ENCODE peak calls at places on chromosome 20, in eight cellular contexts. J is colonic mucosa, Q is DND-41, E is left ventricle myocardium inferior, F is stomach, Z is heart right ventricle, M is fibroblast of lung, B is BE2C. C is an unnamed sample.

GRCh38 chr20:54706581-54706980 is 231.2 kb downstream of the DOK5 start:
- DNase-seq in J (no peak), Q (no peak), E (no peak), F (no peak), Z (no peak), M (no peak), B (no peak), C (no peak)

GRCh38 chr20:25496968-25497401 is 88.3 kb downstream of the NINL start:
- DNase-seq in J (no peak), Q (no peak), E (no peak), F (no peak), Z (no peak), M (peak), B (no peak), C (peak)

GRCh38 chr20:47774081-47774777 is 11.1 kb downstream of the SULF2 start:
- DNase-seq in J (peak), Q (no peak), E (no peak), F (peak), Z (no peak), M (no peak), B (peak), C (no peak)

GRCh38 chr20:37955511-37955910 is 52.6 kb downstream of the VSTM2L start:
- DNase-seq in J (peak), Q (no peak), E (no peak), F (no peak), Z (no peak), M (no peak), B (no peak), C (no peak)

GRCh38 chr20:56788671-56789610 is 159.8 kb downstream of the TFAP2C start:
- DNase-seq in J (no peak), Q (no peak), E (no peak), F (no peak), Z (no peak), M (peak), B (no peak), C (no peak)

GRCh38 chr20:20369353-20370086 is 1.6 kb downstream of the INSM1 start:
- DNase-seq in J (peak), Q (no peak), E (no peak), F (peak), Z (no peak), M (no peak), B (no peak), C (peak)

GRCh38 chr20:18252597-18253451 is 35.5 kb upstream of the ZNF133 start:
- DNase-seq in J (no peak), Q (no peak), E (no peak), F (no peak), Z (no peak), M (peak), B (no peak), C (peak)

GRCh38 chr20:24777746-24778145 is 171.3 kb upstream of the CST7 start:
- DNase-seq in J (no peak), Q (no peak), E (no peak), F (no peak), Z (no peak), M (no peak), B (no peak), C (no peak)

GRCh38 chr20:20435453-20435852 is 67.5 kb downstream of the INSM1 start:
- DNase-seq in J (no peak), Q (no peak), E (no peak), F (no peak), Z (no peak), M (no peak), B (no peak), C (no peak)

GRCh38 chr20:20992274-20992673 is 113.9 kb downstream of the LINC00237 start:
- DNase-seq in J (no peak), Q (no peak), E (no peak), F (no peak), Z (no peak), M (no peak), B (no peak), C (no peak)

GRCh38 chr20:53643031-53643832 is 49.6 kb upstream of the ZNF217 start:
- DNase-seq in J (peak), Q (peak), E (no peak), F (peak), Z (no peak), M (peak), B (no peak), C (peak)

GRCh38 chr20:57374931-57375651 is 16.1 kb upstream of the RBM38 start:
- DNase-seq in J (no peak), Q (no peak), E (no peak), F (no peak), Z (no peak), M (no peak), B (no peak), C (no peak)

GRCh38 chr20:38127920-38128528 is 37.0 kb downstream of the TGM2 start:
- DNase-seq in J (no peak), Q (no peak), E (no peak), F (no peak), Z (no peak), M (no peak), B (no peak), C (no peak)

GRCh38 chr20:33648396-33649004 is 13.6 kb upstream of the C20orf144 start:
- DNase-seq in J (no peak), Q (no peak), E (peak), F (no peak), Z (no peak), M (peak), B (no peak), C (peak)

GRCh38 chr20:47922280-47922675 is 137.0 kb upstream of the SULF2 start:
- DNase-seq in J (no peak), Q (no peak), E (no peak), F (no peak), Z (no peak), M (peak), B (no peak), C (peak)

GRCh38 chr20:14189794-14190402 is 147.5 kb downstream of the FLRT3 start:
- DNase-seq in J (peak), Q (no peak), E (no peak), F (no peak), Z (no peak), M (peak), B (peak), C (peak)

GRCh38 chr20:36472656-36473071 is 68.7 kb upstream of the MYL9 start:
- DNase-seq in J (peak), Q (no peak), E (peak), F (peak), Z (peak), M (peak), B (peak), C (peak)

GRCh38 chr20:47730744-47731143 is 54.5 kb downstream of the SULF2 start:
- DNase-seq in J (no peak), Q (no peak), E (no peak), F (no peak), Z (no peak), M (no peak), B (no peak), C (peak)

GRCh38 chr20:13068336-13068735 is 59.6 kb downstream of the SPTLC3 start:
- DNase-seq in J (peak), Q (no peak), E (no peak), F (no peak), Z (no peak), M (no peak), B (no peak), C (peak)

GRCh38 chr20:17023811-17024210 is 203.0 kb upstream of the PCSK2 start:
- DNase-seq in J (no peak), Q (no peak), E (no peak), F (no peak), Z (no peak), M (peak), B (no peak), C (no peak)

GRCh38 chr20:47789081-47789998 is 4.1 kb upstream of the SULF2 start:
- DNase-seq in J (no peak), Q (no peak), E (no peak), F (no peak), Z (no peak), M (peak), B (peak), C (no peak)

GRCh38 chr20:51729771-51730170 is 38.4 kb downstream of the ATP9A start:
- DNase-seq in J (no peak), Q (no peak), E (no peak), F (no peak), Z (no peak), M (no peak), B (no peak), C (no peak)

GRCh38 chr20:51439160-51439689 is 103.3 kb downstream of the NFATC2 start:
- DNase-seq in J (no peak), Q (no peak), E (no peak), F (no peak), Z (no peak), M (no peak), B (no peak), C (no peak)

GRCh38 chr20:14882157-14882556 is 544.7 kb upstream of the FLRT3 start:
- DNase-seq in J (no peak), Q (no peak), E (no peak), F (no peak), Z (no peak), M (no peak), B (no peak), C (no peak)

GRCh38 chr20:51698252-51698651 is 69.9 kb downstream of the ATP9A start:
- DNase-seq in J (no peak), Q (no peak), E (no peak), F (no peak), Z (no peak), M (no peak), B (no peak), C (no peak)

GRCh38 chr20:58019027-58019849 is 209.2 kb downstream of the ANKRD60 start:
- DNase-seq in J (peak), Q (no peak), E (no peak), F (no peak), Z (no peak), M (peak), B (no peak), C (no peak)

GRCh38 chr20:41344938-41345728 is 4.5 kb downstream of the LPIN3 start:
- DNase-seq in J (no peak), Q (no peak), E (no peak), F (no peak), Z (no peak), M (no peak), B (no peak), C (peak)

GRCh38 chr20:51403465-51404220 is 138.9 kb downstream of the NFATC2 start:
- DNase-seq in J (no peak), Q (no peak), E (no peak), F (no peak), Z (no peak), M (no peak), B (no peak), C (no peak)

GRCh38 chr20:47719625-47720024 is 65.7 kb downstream of the SULF2 start:
- DNase-seq in J (no peak), Q (no peak), E (no peak), F (no peak), Z (no peak), M (peak), B (no peak), C (no peak)

GRCh38 chr20:41716911-41717310 is 98.7 kb upstream of the CHD6 start:
- DNase-seq in J (no peak), Q (no peak), E (no peak), F (no peak), Z (no peak), M (no peak), B (no peak), C (no peak)

GRCh38 chr20:58666702-58667101 is 15.6 kb downstream of the STX16 start:
- DNase-seq in J (no peak), Q (no peak), E (no peak), F (no peak), Z (no peak), M (no peak), B (no peak), C (no peak)

GRCh38 chr20:49444553-49444990 is 37.9 kb downstream of the KCNB1 start:
- DNase-seq in J (no peak), Q (no peak), E (no peak), F (no peak), Z (no peak), M (no peak), B (no peak), C (no peak)

DNA sequence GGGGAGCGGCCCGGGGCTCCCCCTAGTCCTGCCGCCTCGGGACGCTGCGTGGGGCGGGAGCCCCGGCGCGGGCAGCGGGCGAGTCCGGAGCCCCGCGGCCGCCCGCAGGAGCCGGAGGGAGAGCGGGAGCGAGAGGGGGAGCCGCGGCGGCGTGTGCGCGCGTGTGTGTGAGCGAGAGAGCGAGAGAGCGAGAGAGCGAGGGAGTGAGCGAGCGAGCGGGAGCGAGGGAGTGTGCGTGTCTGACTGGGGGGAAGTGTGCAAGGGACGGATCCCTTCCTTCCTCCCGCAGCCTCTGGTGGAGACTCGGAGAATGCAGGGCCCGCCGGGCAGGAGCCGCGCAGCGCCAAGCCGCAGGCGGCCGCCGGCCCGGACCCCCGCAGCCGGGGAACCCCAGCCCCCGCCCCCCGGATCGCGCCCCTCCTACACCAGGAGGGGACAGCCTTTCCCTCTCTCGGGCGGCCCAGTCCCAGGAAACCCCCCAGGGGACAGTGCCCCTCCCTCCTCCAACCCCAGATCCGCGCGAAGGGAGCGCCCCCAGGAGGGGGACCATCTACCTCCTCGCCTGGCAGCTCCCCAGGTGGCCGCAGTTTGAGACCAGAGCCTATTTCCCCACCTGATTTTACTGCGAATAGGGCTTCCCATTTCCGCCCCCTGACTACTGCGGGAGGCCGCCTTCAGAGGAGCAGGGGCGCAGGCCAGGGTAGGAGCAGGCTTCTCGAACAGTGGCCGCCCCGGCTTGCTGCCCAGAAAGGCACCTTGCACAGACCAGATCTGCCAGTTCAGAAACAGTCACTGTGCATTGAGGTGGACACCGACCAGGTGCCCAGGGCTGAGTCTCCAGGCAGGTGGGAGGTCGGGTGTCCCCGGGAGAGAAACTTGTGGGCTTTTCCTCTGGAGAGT is at the start of gene CDH22:
- DNase-seq in J (no peak), Q (no peak), E (peak), F (peak), Z (peak), M (peak), B (peak), C (peak)
- TF ChIP-seq CTCF in J (no peak), Q (no peak), E (peak), F (no peak), Z (peak), M (peak), B (peak), C (peak)

GRCh38 chr20:44692932-44693476 is 22.2 kb upstream of the CCN5 start:
- DNase-seq in J (no peak), Q (no peak), E (peak), F (peak), Z (peak), M (peak), B (no peak), C (peak)

GRCh38 chr20:44696315-44696714 is 18.9 kb upstream of the CCN5 start:
- DNase-seq in J (no peak), Q (peak), E (no peak), F (no peak), Z (no peak), M (no peak), B (no peak), C (no peak)

GRCh38 chr20:44695295-44696230 is 19.6 kb upstream of the CCN5 start:
- DNase-seq in J (no peak), Q (no peak), E (no peak), F (no peak), Z (no peak), M (peak), B (no peak), C (no peak)

GRCh38 chr20:44693625-44694024 is 21.5 kb upstream of the CCN5 start:
- DNase-seq in J (no peak), Q (no peak), E (no peak), F (no peak), Z (no peak), M (no peak), B (no peak), C (no peak)

DNA sequence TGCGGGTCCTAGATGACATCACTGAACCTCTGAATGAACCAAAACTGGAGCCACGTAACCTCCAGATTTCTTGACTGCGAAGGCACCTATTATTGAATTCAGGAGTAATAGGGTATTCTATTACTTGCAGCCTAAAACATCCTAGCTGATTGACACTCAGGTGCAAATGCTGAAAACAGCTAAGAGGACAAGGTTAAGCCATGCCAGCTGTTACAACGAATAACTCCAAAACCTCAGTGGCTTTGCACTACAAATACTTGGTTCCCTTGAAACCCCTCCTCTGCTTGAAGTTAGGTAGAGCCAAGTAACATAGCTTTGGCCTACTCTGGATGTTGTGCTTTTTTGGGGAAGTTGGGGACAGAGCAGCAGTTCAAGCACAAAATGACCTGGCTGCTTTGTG is 21.0 kb upstream of the CCN5 start:
- DNase-seq in J (no peak), Q (no peak), E (no peak), F (no peak), Z (no peak), M (no peak), B (no peak), C (no peak)
- H3K4me3 ChIP-seq in J (no peak), Q (no peak), E (no peak), F (no peak), Z (no peak), M (no peak), B (no peak), C (no peak)

GRCh38 chr20:63617092-63617875 is 9.6 kb downstream of the GMEB2 start:
- DNase-seq in J (no peak), Q (no peak), E (no peak), F (no peak), Z (no peak), M (no peak), B (peak), C (no peak)

GRCh38 chr20:63619086-63619485 is 7.8 kb downstream of the GMEB2 start:
- DNase-seq in J (no peak), Q (no peak), E (no peak), F (no peak), Z (no peak), M (no peak), B (peak), C (no peak)

GRCh38 chr20:63619505-63619904 is 7.4 kb downstream of the GMEB2 start:
- DNase-seq in J (no peak), Q (no peak), E (no peak), F (no peak), Z (no peak), M (no peak), B (no peak), C (no peak)

GRCh38 chr20:63617876-63618265 is 9.0 kb downstream of the GMEB2 start:
- DNase-seq in J (no peak), Q (no peak), E (no peak), F (no peak), Z (no peak), M (no peak), B (peak), C (no peak)

GRCh38 chr20:63618291-63618980 is 8.5 kb downstream of the GMEB2 start:
- DNase-seq in J (no peak), Q (no peak), E (no peak), F (no peak), Z (no peak), M (no peak), B (peak), C (no peak)
- TF ChIP-seq CTCF in J (no peak), Q (no peak), E (no peak), F (no peak), Z (no peak), M (no peak), B (no peak), C (no peak)

GRCh38 chr20:32585519-32586127 is 490 bp upstream of the NOL4L start:
- DNase-seq in J (no peak), Q (no peak), E (no peak), F (no peak), Z (no peak), M (no peak), B (no peak), C (no peak)
- H3K4me3 ChIP-seq in J (no peak), Q (no peak), E (peak), F (peak), Z (peak), M (no peak), B (no peak), C (no peak)

DNA sequence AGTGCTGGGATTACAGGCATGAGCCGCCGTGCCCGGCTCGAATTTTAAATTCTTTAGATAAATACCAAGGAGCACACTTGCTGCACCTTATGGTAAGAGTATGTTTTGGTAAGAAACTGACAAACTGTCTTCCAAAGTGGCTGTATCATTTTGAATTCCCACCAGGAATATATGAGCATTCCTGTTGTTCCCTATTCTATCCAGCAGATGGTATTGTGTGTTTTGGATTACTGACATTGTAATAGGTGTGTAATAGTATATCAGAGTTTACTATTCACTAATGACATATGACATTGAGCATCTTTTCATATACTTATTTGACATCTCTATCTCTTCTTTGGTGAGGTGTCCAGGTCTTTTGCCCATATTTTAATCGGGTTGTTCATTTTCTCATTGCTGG is 40.5 kb downstream of the TGM6 start:
- DNase-seq in J (no peak), Q (no peak), E (no peak), F (no peak), Z (no peak), M (no peak), B (no peak), C (peak)
- TF ChIP-seq CTCF in J (no peak), Q (no peak), E (no peak), F (no peak), Z (no peak), M (peak), B (peak), C (peak)

GRCh38 chr20:44990425-44990824 is 24.1 kb downstream of the STK4 start:
- DNase-seq in J (no peak), Q (no peak), E (no peak), F (no peak), Z (no peak), M (no peak), B (no peak), C (no peak)
- H3K4me3 ChIP-seq in J (no peak), Q (no peak), E (peak), F (no peak), Z (peak), M (peak), B (no peak), C (no peak)

DNA sequence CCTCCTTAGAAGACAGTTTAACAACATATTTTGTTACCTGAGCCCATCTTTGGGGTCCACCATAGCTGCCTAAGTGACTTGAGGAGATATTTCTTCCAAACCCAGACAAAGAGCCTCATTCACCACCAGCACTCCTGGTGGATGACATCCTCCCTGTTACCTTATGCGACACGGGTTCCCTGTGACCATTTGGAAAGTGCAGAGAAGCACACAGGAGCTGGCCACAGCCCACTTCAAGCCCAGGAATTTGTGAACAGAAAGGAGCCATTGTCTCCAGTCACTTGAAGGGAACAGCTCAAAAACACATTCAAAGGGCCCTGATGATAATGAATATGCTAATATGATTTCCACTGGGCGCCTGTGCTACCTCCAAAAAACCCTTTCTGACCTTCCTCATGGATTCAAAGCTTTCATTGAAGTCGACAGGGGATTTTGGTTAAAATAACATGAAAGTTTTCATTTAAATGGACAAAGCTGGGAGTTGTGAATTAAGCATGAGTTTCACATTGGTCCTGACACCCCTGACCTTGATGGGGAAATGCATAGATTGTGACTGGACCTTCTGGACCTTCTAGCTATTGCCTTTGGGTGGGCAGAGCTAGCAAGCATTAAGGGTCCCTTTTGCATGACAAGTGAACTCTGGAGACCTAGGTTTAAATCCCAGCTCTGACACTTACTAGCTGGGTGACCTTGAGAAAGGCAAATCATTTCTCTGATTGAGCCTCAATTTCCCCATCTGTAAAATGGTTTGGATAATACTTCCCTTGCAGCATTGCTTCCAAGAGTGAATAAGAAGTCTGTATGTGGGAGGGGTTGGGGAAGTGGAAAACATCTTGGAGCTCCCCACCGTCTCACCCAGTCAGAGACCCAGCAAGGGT is 83.3 kb upstream of the SIRPA start:
- DNase-seq in J (no peak), Q (no peak), E (no peak), F (no peak), Z (no peak), M (peak), B (no peak), C (no peak)
- TF ChIP-seq CTCF in J (no peak), Q (no peak), E (no peak), F (no peak), Z (no peak), M (no peak), B (no peak), C (no peak)

C was measured in epithelial cell of esophagus.